ENCODE peak calls at places on chromosome 4, in five cellular contexts. Z, P, N, R and F are unnamed samples.

GRCh38 chr4:138405934-138406567 is 163.9 kb upstream of the SLC7A11 start:
- DNase-seq in Z (no peak), P (peak; percentile 43), N (no peak), R (peak; percentile 57), F (peak; percentile 60)

GRCh38 chr4:87425711-87426110 is 3.3 kb downstream of the NUDT9 start:
- DNase-seq in Z (no peak), P (no peak), N (no peak), R (no peak), F (no peak)

GRCh38 chr4:163195247-163195765 is 28.6 kb upstream of the NAF1 start:
- DNase-seq in Z (no peak), P (no peak), N (no peak), R (no peak), F (no peak)

GRCh38 chr4:8728536-8729407 is 136.2 kb downstream of the CPZ start:
- DNase-seq in Z (no peak), P (no peak), N (peak; percentile 11), R (no peak), F (no peak)

GRCh38 chr4:17721496-17722360 is 59.7 kb downstream of the FAM184B start:
- DNase-seq in Z (no peak), P (peak; percentile 21), N (no peak), R (peak; percentile 53), F (no peak)

GRCh38 chr4:148044889-148045352 is 313.0 kb downstream of the ARHGAP10 start:
- DNase-seq in Z (no peak), P (no peak), N (no peak), R (peak; percentile 23), F (no peak)

GRCh38 chr4:183602444-183603102 is 56.4 kb downstream of the RWDD4 start:
- DNase-seq in Z (no peak), P (no peak), N (no peak), R (peak; percentile 45), F (no peak)

GRCh38 chr4:29310252-29310651 is 1409.9 kb upstream of the PCDH7 start:
- DNase-seq in Z (no peak), P (no peak), N (no peak), R (no peak), F (no peak)

GRCh38 chr4:171532968-171533367 is 280.2 kb upstream of the GALNTL6 start:
- DNase-seq in Z (peak; percentile 24), P (no peak), N (no peak), R (no peak), F (no peak)

GRCh38 chr4:2785613-2786012 is 7.3 kb upstream of the SH3BP2 start:
- DNase-seq in Z (peak; percentile 47), P (no peak), N (no peak), R (no peak), F (no peak)

GRCh38 chr4:148200960-148201359 is 241.3 kb downstream of the NR3C2 start:
- DNase-seq in Z (no peak), P (no peak), N (no peak), R (no peak), F (no peak)

GRCh38 chr4:14924080-14924916 is 78.0 kb upstream of the CPEB2 start:
- DNase-seq in Z (no peak), P (no peak), N (no peak), R (no peak), F (no peak)

GRCh38 chr4:113905301-113905700 is 74.1 kb downstream of the ARSJ start:
- DNase-seq in Z (no peak), P (no peak), N (no peak), R (peak; percentile 19), F (no peak)

GRCh38 chr4:149264093-149264733 is 551.4 kb downstream of the IQCM start:
- DNase-seq in Z (peak; percentile 56), P (no peak), N (peak; percentile 35), R (peak; percentile 70), F (no peak)

GRCh38 chr4:962231-963208 is 10.8 kb downstream of the DGKQ start:
- DNase-seq in Z (no peak), P (no peak), N (no peak), R (no peak), F (no peak)

GRCh38 chr4:54095110-54095800 is 4.7 kb upstream of the GSX2 start:
- DNase-seq in Z (no peak), P (no peak), N (no peak), R (no peak), F (no peak)

GRCh38 chr4:7103599-7104365 is 35.9 kb upstream of the GRPEL1 start:
- DNase-seq in Z (no peak), P (no peak), N (peak; percentile 78), R (no peak), F (no peak)

GRCh38 chr4:174222266-174222872 is 61.1 kb downstream of the FBXO8 start:
- DNase-seq in Z (peak; percentile 27), P (no peak), N (no peak), R (peak; percentile 53), F (no peak)

GRCh38 chr4:72208421-72209075 is 176.7 kb downstream of the NPFFR2 start:
- DNase-seq in Z (no peak), P (no peak), N (no peak), R (peak; percentile 2), F (no peak)

GRCh38 chr4:153038493-153039311 is 102.6 kb downstream of the FHDC1 start:
- DNase-seq in Z (no peak), P (no peak), N (no peak), R (no peak), F (no peak)

GRCh38 chr4:8191136-8191747 is 7.8 kb upstream of the SH3TC1 start:
- DNase-seq in Z (peak; percentile 63), P (no peak), N (peak; percentile 79), R (peak; percentile 89), F (no peak)

GRCh38 chr4:101200561-101200960 is 146.8 kb downstream of the PPP3CA start:
- DNase-seq in Z (no peak), P (peak; percentile 94), N (no peak), R (peak; percentile 95), F (peak; percentile 67)

GRCh38 chr4:164215113-164215741 is 538.7 kb upstream of the SMIM31 start:
- DNase-seq in Z (no peak), P (no peak), N (no peak), R (no peak), F (no peak)

GRCh38 chr4:152785639-152786517 is 6.1 kb downstream of the ARFIP1 start:
- DNase-seq in Z (no peak), P (no peak), N (no peak), R (no peak), F (peak; percentile 10)

GRCh38 chr4:121656269-121656641 is 40.5 kb downstream of the ANXA5 start:
- DNase-seq in Z (peak; percentile 46), P (peak; percentile 73), N (peak; percentile 80), R (peak; percentile 90), F (no peak)

GRCh38 chr4:113260671-113261070 is 211.2 kb downstream of the ANK2 start:
- DNase-seq in Z (no peak), P (no peak), N (no peak), R (peak; percentile 12), F (no peak)

GRCh38 chr4:175139205-175139604 is 221.0 kb downstream of the ADAM29 start:
- DNase-seq in Z (no peak), P (no peak), N (no peak), R (no peak), F (no peak)

GRCh38 chr4:110195561-110196205 is 2.7 kb downstream of the ELOVL6 start:
- DNase-seq in Z (no peak), P (no peak), N (no peak), R (peak; percentile 8), F (no peak)

GRCh38 chr4:28313729-28314713 is 1453.4 kb downstream of the STIM2 start:
- DNase-seq in Z (no peak), P (no peak), N (no peak), R (no peak), F (no peak)

GRCh38 chr4:37561803-37562207 is 124.4 kb downstream of the RELL1 start:
- DNase-seq in Z (no peak), P (no peak), N (no peak), R (peak; percentile 26), F (no peak)

GRCh38 chr4:110108960-110109359 is 89.5 kb downstream of the ELOVL6 start:
- DNase-seq in Z (no peak), P (no peak), N (no peak), R (no peak), F (no peak)

GRCh38 chr4:102180080-102180479 is 165.2 kb downstream of the SLC39A8 start:
- DNase-seq in Z (no peak), P (no peak), N (no peak), R (peak; percentile 8), F (no peak)

GRCh38 chr4:148092316-148093014 is 349.7 kb downstream of the NR3C2 start:
- DNase-seq in Z (no peak), P (no peak), N (no peak), R (no peak), F (no peak)

GRCh38 chr4:13164783-13165371 is 319.3 kb downstream of the RAB28 start:
- DNase-seq in Z (no peak), P (no peak), N (no peak), R (no peak), F (no peak)

GRCh38 chr4:183658362-183659028 is 490 bp downstream of the RWDD4 start:
- DNase-seq in Z (no peak), P (no peak), N (peak; percentile 35), R (peak; percentile 26), F (no peak)

GRCh38 chr4:81724925-81725329 is 253.2 kb upstream of the RASGEF1B start:
- DNase-seq in Z (peak; percentile 89), P (no peak), N (peak; percentile 51), R (no peak), F (no peak)

GRCh38 chr4:24089831-24090531 is 200.1 kb upstream of the PPARGC1A start:
- DNase-seq in Z (no peak), P (peak; percentile 25), N (no peak), R (peak; percentile 17), F (no peak)

GRCh38 chr4:185213829-185214228 is 4.4 kb downstream of the SNX25 start:
- DNase-seq in Z (no peak), P (no peak), N (no peak), R (no peak), F (no peak)
- H3K4me3 ChIP-seq in Z (no peak overlapping the region), P (no peak overlapping the region), N (no peak overlapping the region), R (no peak overlapping the region), F (no peak overlapping the region)

DNA sequence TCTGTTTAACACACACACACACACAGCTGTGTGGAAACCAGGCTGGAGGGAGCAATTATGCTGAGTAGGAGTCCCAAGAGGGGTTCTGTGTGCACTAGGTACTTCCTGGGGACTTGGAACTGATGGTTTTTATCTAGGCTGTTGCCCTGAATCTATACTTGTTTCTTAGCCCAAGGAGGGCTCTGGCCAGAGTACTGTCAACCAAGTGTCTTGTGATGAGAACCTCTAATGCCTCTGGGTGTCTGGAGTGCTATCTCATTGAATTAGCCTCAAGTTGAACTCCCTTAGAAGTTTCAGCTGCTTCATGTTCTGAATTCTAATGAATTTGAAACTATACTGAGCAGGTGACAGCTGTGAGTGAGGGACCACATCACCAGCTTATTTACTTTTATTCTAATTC is 16.6 kb downstream of the ARHGAP24 start:
- DNase-seq in Z (peak; percentile 50), P (no peak), N (no peak), R (no peak), F (no peak)
- H3K4me3 ChIP-seq in Z (no peak overlapping the region), P (no peak overlapping the region), N (no peak overlapping the region), R (no peak overlapping the region), F (no peak overlapping the region)

GRCh38 chr4:158169516-158169915 is 3.3 kb downstream of the GASK1B start:
- DNase-seq in Z (no peak), P (no peak), N (no peak), R (peak; percentile 33), F (no peak)
- H3K4me3 ChIP-seq in Z (no peak overlapping the region), P (peak overlapping the region; percentile 51), N (peak overlapping the region; percentile 95), R (peak overlapping the region; percentile 64), F (peak overlapping the region; percentile 22)

GRCh38 chr4:124748965-124749364 is 36.4 kb upstream of the ANKRD50 start:
- DNase-seq in Z (no peak), P (no peak), N (no peak), R (no peak), F (no peak)
- H3K4me3 ChIP-seq in Z (no peak overlapping the region), P (no peak overlapping the region), N (no peak overlapping the region), R (no peak overlapping the region), F (no peak overlapping the region)